ENCODE peak calls at places on chromosomes 3 and 15, in six cellular contexts. P, W, F, L, A and Z are unnamed samples.

GRCh38 chr3:191282262-191283215 is 46.7 kb upstream of the CCDC50 start:
- DNase-seq in P (no peak), W (no peak), F (no peak), L (no peak), A (no peak), Z (no peak)

GRCh38 chr3:156341831-156342416 is 213.0 kb downstream of the SSR3 start:
- DNase-seq in P (no peak), W (no peak), F (no peak), L (no peak), A (no peak), Z (no peak)

GRCh38 chr15:49468440-49468839 is 45.4 kb downstream of the FGF7 start:
- DNase-seq in P (no peak), W (no peak), F (no peak), L (no peak), A (no peak), Z (no peak)

GRCh38 chr3:16452265-16452664 is 61.2 kb downstream of the RFTN1 start:
- DNase-seq in P (no peak), W (no peak), F (no peak), L (no peak), A (peak; percentile 8), Z (no peak)

GRCh38 chr3:130800829-130801228 is 54.2 kb upstream of the PIK3R4 start:
- DNase-seq in P (no peak), W (no peak), F (no peak), L (no peak), A (no peak), Z (no peak)

GRCh38 chr3:64642327-64643151 is 45.3 kb downstream of the ADAMTS9 start:
- DNase-seq in P (no peak), W (no peak), F (no peak), L (no peak), A (no peak), Z (no peak)

GRCh38 chr3:98679986-98680385 is 83.2 kb upstream of the ST3GAL6 start:
- DNase-seq in P (no peak), W (no peak), F (no peak), L (no peak), A (no peak), Z (no peak)

GRCh38 chr3:156743859-156744258 is 69.5 kb downstream of the TIPARP start:
- DNase-seq in P (no peak), W (peak; percentile 12), F (no peak), L (no peak), A (no peak), Z (peak; percentile 62)

GRCh38 chr3:176663819-176664218 is 533.5 kb downstream of the TBL1XR1 start:
- DNase-seq in P (no peak), W (peak; percentile 42), F (no peak), L (no peak), A (no peak), Z (no peak)

GRCh38 chr15:30827625-30828303 is 76.0 kb upstream of the FAN1 start:
- DNase-seq in P (no peak), W (peak; percentile 29), F (no peak), L (no peak), A (no peak), Z (no peak)

GRCh38 chr3:151912041-151912440 is 38.6 kb downstream of the SUCNR1 start:
- DNase-seq in P (no peak), W (no peak), F (no peak), L (no peak), A (no peak), Z (no peak)

GRCh38 chr15:80070840-80071239 is 11.4 kb downstream of the ZFAND6 start:
- DNase-seq in P (no peak), W (peak; percentile 31), F (no peak), L (no peak), A (no peak), Z (no peak)

GRCh38 chr3:149373235-149374125 is 4.0 kb downstream of the TM4SF1 start:
- DNase-seq in P (no peak), W (peak; percentile 73), F (no peak), L (no peak), A (no peak), Z (no peak)

GRCh38 chr15:39455502-39455991 is 125.3 kb upstream of the THBS1 start:
- DNase-seq in P (no peak), W (peak; percentile 40), F (no peak), L (no peak), A (no peak), Z (no peak)

GRCh38 chr3:10780243-10780642 is 35.8 kb upstream of the SLC6A11 start:
- DNase-seq in P (no peak), W (no peak), F (no peak), L (no peak), A (no peak), Z (peak; percentile 74)

GRCh38 chr3:189070965-189071364 is 100.8 kb upstream of the TPRG1 start:
- DNase-seq in P (no peak), W (no peak), F (no peak), L (no peak), A (no peak), Z (no peak)

GRCh38 chr15:99414755-99415731 is 150.7 kb upstream of the MEF2A start:
- DNase-seq in P (peak; percentile 19), W (no peak), F (peak; percentile 21), L (no peak), A (no peak), Z (peak; percentile 92)

GRCh38 chr3:37967252-37967881 is 23.2 kb upstream of the VILL start:
- DNase-seq in P (peak; percentile 73), W (peak; percentile 74), F (peak; percentile 77), L (peak; percentile 76), A (peak; percentile 62), Z (no peak)

GRCh38 chr3:152902141-152902669 is 67.3 kb downstream of the P2RY1 start:
- DNase-seq in P (no peak), W (no peak), F (no peak), L (no peak), A (no peak), Z (no peak)

GRCh38 chr15:36483409-36483808 is 96.0 kb upstream of the CDIN1 start:
- DNase-seq in P (no peak), W (no peak), F (no peak), L (no peak), A (no peak), Z (no peak)

GRCh38 chr3:9398715-9399708 is 1.6 kb downstream of the SETD5 start:
- DNase-seq in P (peak; percentile 27), W (peak; percentile 58), F (no peak), L (no peak), A (no peak), Z (no peak)

GRCh38 chr3:123296836-123297626 is 95.3 kb downstream of the SEC22A start:
- DNase-seq in P (no peak), W (no peak), F (no peak), L (no peak), A (no peak), Z (no peak)

GRCh38 chr15:92113832-92114231 is 260.3 kb downstream of the SLCO3A1 start:
- DNase-seq in P (no peak), W (no peak), F (no peak), L (no peak), A (no peak), Z (no peak)

DNA sequence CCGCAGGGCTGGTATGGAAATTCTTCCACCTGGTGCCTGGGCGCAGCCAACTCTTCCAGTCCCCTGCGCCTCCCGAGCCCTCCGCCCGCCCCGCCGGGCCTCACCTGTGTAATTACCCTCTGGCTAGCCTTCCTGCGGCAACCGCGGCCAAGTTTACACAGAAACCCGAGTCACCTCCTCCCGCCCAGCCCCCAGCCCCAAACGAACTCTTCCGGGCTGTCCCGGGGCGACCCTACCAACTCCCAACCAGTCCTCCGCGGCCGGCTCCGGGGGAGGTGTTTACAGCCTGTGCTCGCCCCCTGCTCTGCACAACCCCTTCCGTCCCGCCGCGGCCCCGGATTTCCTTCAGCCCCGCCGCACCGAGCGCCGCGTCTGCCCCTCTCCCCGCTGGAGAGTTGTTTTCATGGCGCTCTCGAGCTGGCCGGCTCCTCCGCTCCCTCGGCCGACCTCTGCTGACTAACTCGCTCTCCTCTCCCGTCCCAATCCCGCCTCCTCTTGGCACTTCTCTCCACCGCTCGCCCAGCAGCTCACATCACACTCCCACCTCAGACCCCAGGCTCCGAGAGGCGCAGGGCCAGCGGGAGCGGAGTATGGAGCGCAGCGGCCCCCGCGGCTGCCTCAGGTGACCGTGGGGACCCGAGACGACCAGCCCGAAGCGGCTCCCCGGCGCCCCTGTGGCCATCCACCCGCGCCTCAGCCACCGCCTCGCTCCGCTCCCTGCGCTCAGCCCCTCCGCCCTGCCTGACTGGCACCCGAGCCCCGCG is 538 bp downstream of the ATOSA start:
- DNase-seq in P (peak; percentile 63), W (peak; percentile 64), F (peak; percentile 88), L (peak; percentile 72), A (peak; percentile 9), Z (no peak)
- TF ChIP-seq POLR2A in P (no peak), W (no peak), F (no peak), L (no peak), A (no peak), Z (no peak)

GRCh38 chr3:50599115-50599715 is 12.4 kb downstream of the CISH start:
- DNase-seq in P (no peak), W (no peak), F (no peak), L (no peak), A (no peak), Z (no peak)

GRCh38 chr3:50600141-50600753 is 11.3 kb downstream of the CISH start:
- DNase-seq in P (no peak), W (no peak), F (peak; percentile 60), L (no peak), A (no peak), Z (no peak)

GRCh38 chr3:50602675-50603191 is 8.8 kb downstream of the CISH start:
- DNase-seq in P (no peak), W (no peak), F (peak; percentile 66), L (peak; percentile 31), A (no peak), Z (no peak)

GRCh38 chr3:50599716-50600118 is 11.9 kb downstream of the CISH start:
- DNase-seq in P (no peak), W (no peak), F (no peak), L (peak; percentile 25), A (no peak), Z (no peak)

GRCh38 chr3:50600841-50601591 is 10.6 kb downstream of the CISH start:
- DNase-seq in P (peak; percentile 95), W (peak; percentile 89), F (peak; percentile 97), L (peak; percentile 96), A (peak; percentile 84), Z (peak; percentile 99)
- TF ChIP-seq POLR2A in P (no peak), W (no peak), F (no peak), L (peak; percentile 28), A (no peak), Z (no peak)

GRCh38 chr15:85708402-85708932 is 86.3 kb downstream of the KLHL25 start:
- DNase-seq in P (no peak), W (no peak), F (no peak), L (no peak), A (no peak), Z (no peak)
- TF ChIP-seq POLR2A in P (no peak), W (no peak), F (no peak), L (no peak), A (no peak), Z (no peak)

DNA sequence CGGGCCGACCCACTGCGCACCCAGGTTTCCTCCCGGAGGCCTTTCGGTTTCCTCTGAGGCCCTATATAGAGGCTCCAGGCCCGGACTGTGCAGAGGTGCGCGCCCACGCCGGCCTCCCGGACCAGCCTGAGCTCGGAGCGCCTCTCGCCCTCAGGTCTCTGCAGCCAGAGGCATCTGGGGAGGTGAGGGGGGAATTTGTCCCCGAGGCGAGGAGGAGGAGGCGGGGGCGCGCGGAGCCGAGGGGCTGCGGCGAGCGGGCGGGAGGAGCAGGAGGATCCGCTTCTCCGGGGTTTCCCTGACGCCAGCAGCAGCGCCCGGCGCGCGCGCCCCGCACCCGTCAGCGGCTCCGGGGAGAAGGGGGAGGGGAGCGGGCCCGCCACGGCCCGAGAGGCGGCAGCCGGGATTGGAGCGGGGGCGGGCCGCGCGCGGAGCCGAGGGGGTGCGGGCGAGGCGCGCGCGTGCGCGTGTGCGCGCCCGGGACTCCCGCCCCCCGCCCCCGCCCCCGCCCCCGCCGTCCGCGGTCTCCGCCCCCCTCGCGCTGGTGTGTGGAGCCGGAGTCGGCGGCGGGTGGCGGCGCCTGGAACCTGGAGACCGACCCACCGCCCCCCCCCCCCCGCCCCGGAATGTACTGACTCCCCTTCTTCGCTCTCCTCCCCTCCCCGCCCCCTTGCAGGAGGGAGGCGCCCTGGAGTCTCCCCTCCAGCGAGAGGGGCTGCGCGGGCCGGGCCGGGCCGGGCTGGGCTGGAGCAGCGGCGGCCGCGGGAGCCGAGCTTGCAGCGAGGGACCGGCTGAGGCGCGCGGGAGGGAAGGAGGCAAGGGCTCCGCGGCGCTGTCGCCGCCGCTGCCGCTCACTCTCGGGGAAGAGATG is at the start of gene NEO1:
- DNase-seq in P (peak; percentile 87), W (peak; percentile 87), F (peak; percentile 89), L (peak; percentile 88), A (peak; percentile 41), Z (peak; percentile 93)
- TF ChIP-seq POLR2A in P (no peak), W (peak; percentile 51), F (no peak), L (peak; percentile 45), A (peak; percentile 32), Z (no peak)